ENCODE peak calls at places on chromosomes 16 and 17, in five cellular contexts. R is HCT116, L is GM12878, G is SK-N-SH, O is HepG2. S is an unnamed sample.

GRCh38 chr16:58678716-58679115 is 5.9 kb downstream of the SLC38A7 start:
- DNase-seq in O (no peak), L (no peak), G (no peak), R (no peak), S (peak; percentile 72)

GRCh38 chr16:645852-646678 is 3.1 kb upstream of the WDR90 start:
- DNase-seq in O (peak; percentile 65), G (no peak), L (no peak), R (no peak), S (no peak)

GRCh38 chr16:5176505-5176904 is 78.9 kb upstream of the EEF2KMT start:
- DNase-seq in G (no peak), L (no peak), R (no peak), O (no peak), S (peak; percentile 25)

GRCh38 chr16:69937465-69937951 is 13.6 kb upstream of the CLEC18A start:
- DNase-seq in G (peak; percentile 65), O (peak; percentile 50), L (no peak), R (no peak), S (no peak)

GRCh38 chr17:10216213-10216982 is 18.0 kb upstream of the GAS7 start:
- DNase-seq in G (no peak), R (no peak), O (no peak), L (no peak), S (no peak)

GRCh38 chr16:75279277-75279676 is 27.9 kb upstream of the BCAR1 start:
- DNase-seq in O (no peak), R (no peak), L (no peak), G (no peak), S (no peak)

GRCh38 chr16:66668777-66669444 is 27.6 kb downstream of the CMTM4 start:
- DNase-seq in O (no peak), G (no peak), L (no peak), R (no peak), S (no peak)

GRCh38 chr17:7700510-7700909 is 4.5 kb upstream of the EFNB3 start:
- DNase-seq in R (no peak), L (no peak), O (no peak), G (no peak), S (no peak)

GRCh38 chr17:34257299-34257985 is 2.4 kb downstream of the CCL2 start:
- DNase-seq in G (no peak), R (no peak), L (no peak), O (no peak), S (no peak)

GRCh38 chr17:47280072-47280811 is 26.6 kb downstream of the ITGB3 start:
- DNase-seq in L (no peak), O (no peak), G (no peak), R (no peak), S (no peak)

GRCh38 chr16:75306102-75306762 is 54.8 kb upstream of the BCAR1 start:
- DNase-seq in L (no peak), G (no peak), O (peak; percentile 95), R (peak; percentile 49), S (no peak)

GRCh38 chr17:17570207-17570797 is 21.2 kb downstream of the PEMT start:
- DNase-seq in O (peak; percentile 55), R (no peak), G (peak; percentile 84), L (no peak), S (peak; percentile 59)

GRCh38 chr16:50697881-50698767 is 4.7 kb downstream of the NOD2 start:
- DNase-seq in O (no peak), G (no peak), L (peak; percentile 65), R (no peak), S (no peak)

GRCh38 chr17:61402978-61403845 is 3.6 kb downstream of the TBX2 start:
- DNase-seq in G (peak; percentile 34), R (no peak), O (no peak), L (no peak), S (no peak)

GRCh38 chr17:61208301-61209098 is 191.1 kb upstream of the TBX2 start:
- DNase-seq in O (no peak), R (no peak), G (no peak), L (no peak), S (no peak)

GRCh38 chr17:2239882-2240430 is 63.6 kb downstream of the SMG6 start:
- DNase-seq in R (no peak), L (peak; percentile 85), G (no peak), O (no peak), S (no peak)

GRCh38 chr17:33667052-33667509 is 374.0 kb upstream of the ASIC2 start:
- DNase-seq in O (no peak), L (peak; percentile 48), R (no peak), G (no peak), S (no peak)

GRCh38 chr16:29819506-29819905 is 756 bp upstream of the MVP start:
- DNase-seq in R (no peak), L (no peak), G (no peak), O (no peak), S (peak; percentile 50)

GRCh38 chr16:20918486-20919239 is 18.1 kb downstream of the LYRM1 start:
- DNase-seq in R (no peak), L (no peak), G (no peak), O (no peak), S (no peak)

GRCh38 chr17:14305785-14306496 is 5.1 kb downstream of the HS3ST3B1 start:
- DNase-seq in O (no peak), G (no peak), L (no peak), R (no peak), S (no peak)

GRCh38 chr16:81175325-81175891 is 63.1 kb upstream of the BCO1 start:
- DNase-seq in G (no peak), R (no peak), O (peak; percentile 85), L (no peak), S (no peak)

GRCh38 chr17:2903193-2903974 is 107.1 kb downstream of the RAP1GAP2 start:
- DNase-seq in O (peak; percentile 17), R (no peak), L (no peak), G (no peak), S (no peak)

GRCh38 chr17:81386646-81387234 is 8.5 kb upstream of the BAHCC1 start:
- DNase-seq in L (no peak), G (peak; percentile 73), R (no peak), O (peak; percentile 45), S (no peak)

GRCh38 chr17:81387235-81388060 is 7.8 kb upstream of the BAHCC1 start:
- DNase-seq in G (peak; percentile 75), O (no peak), L (no peak), R (no peak), S (peak; percentile 82)

GRCh38 chr16:5003211-5003610 is 30.5 kb downstream of the NAGPA start:
- DNase-seq in L (no peak), R (no peak), O (no peak), G (no peak), S (no peak)

GRCh38 chr17:6069611-6070279 is 434 bp upstream of the WSCD1 start:
- DNase-seq in O (no peak), R (no peak), L (no peak), G (no peak), S (no peak)

GRCh38 chr16:28990375-28991040 is 5.7 kb downstream of the LAT start:
- DNase-seq in L (no peak), R (no peak), G (no peak), O (no peak), S (no peak)

GRCh38 chr17:39667262-39668140 is 752 bp upstream of the PNMT start:
- DNase-seq in G (peak; percentile 84), O (no peak), L (no peak), R (no peak), S (no peak)

GRCh38 chr16:23561586-23561985 is 4.1 kb downstream of the UBFD1 start:
- DNase-seq in L (no peak), O (no peak), R (no peak), G (no peak), S (no peak)

GRCh38 chr16:85348065-85348840 is 236.0 kb upstream of the CIBAR2 start:
- DNase-seq in G (no peak), R (no peak), O (no peak), L (no peak), S (no peak)

GRCh38 chr17:7587420-7587786 is 2.5 kb downstream of the SOX15 start:
- DNase-seq in O (no peak), L (no peak), R (no peak), G (no peak), S (no peak)

DNA sequence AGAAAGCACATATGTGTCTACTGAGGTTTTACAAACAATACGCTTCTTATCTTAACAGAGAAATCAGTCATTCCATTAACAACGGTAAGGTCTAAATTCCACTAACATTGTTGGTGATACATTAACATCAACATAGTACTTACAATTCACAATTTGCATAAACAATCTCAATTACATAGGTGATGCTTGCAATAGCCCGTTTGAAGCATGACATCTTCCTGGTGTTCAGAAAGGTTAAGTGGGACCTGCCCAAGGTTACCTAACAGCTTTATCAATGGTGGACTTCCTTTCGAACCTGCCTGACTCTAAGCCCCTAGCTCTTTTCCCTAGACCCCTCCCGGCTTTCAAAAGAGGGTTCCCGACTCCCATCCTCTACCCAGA is 699 bp downstream of the FAM222B start:
- DNase-seq in O (no peak), G (peak; percentile 15), R (no peak), L (no peak), S (no peak)
- TF ChIP-seq JUND in O (no peak), G (no peak), R (no peak), L (no peak), S (no peak)

DNA sequence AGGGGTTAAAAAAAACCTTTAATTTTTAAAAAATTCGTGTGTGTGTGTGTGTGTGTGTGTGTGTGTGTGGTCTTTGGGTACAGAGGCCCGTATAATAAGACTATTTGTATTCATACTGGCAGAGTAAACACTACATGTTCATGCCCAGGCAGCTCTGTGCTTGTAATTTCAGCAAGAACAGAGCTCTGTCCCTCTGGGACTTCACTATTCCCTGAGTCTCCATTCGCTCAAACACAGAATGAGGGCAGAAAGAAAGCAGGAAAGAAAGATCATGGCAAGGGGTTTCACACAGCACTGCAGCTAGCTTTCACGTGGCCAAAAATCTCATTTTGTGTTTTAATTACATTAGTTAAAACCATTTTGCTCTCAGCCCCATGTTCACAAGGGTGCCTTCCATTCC is 198.6 kb upstream of the C17orf78 start:
- DNase-seq in L (no peak), G (no peak), R (no peak), O (no peak), S (no peak)
- TF ChIP-seq JUND in L (no peak), G (no peak), R (no peak), O (no peak), S (no peak)

DNA sequence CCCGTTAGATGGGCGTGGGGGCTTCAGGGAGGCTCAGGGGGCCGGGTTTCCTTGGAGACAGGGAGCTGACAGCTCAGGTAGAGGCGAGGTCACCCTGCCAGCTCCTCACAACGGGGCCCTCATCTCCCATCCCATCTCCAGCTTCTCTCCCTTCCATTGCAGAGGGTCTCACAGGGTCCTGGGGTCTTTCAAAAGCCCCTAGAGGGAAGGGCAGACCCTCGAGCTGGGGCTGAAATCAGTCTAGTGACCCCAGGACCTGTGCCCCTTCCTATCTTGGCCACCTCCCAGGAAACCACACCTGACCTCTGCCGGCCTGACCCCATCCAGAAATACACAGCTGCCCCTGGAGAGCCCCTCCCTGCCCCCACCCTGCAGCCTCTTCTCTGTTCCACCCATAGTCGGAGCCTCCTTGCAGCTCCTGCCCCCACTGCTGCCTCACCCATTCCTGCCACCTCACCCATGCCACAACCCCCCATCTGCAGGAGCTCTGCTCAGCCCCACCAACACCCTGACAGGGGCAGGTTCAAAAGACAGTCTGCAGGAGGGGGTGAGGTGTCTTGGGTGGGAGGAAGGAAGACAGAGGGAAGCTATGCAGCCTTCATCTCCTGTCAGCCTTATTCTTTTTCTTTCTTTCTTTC is 23.4 kb downstream of the PIK3R5 start:
- DNase-seq in R (no peak), O (no peak), G (no peak), L (no peak), S (no peak)
- TF ChIP-seq JUND in R (no peak), O (no peak), G (no peak), L (no peak), S (no peak)

DNA sequence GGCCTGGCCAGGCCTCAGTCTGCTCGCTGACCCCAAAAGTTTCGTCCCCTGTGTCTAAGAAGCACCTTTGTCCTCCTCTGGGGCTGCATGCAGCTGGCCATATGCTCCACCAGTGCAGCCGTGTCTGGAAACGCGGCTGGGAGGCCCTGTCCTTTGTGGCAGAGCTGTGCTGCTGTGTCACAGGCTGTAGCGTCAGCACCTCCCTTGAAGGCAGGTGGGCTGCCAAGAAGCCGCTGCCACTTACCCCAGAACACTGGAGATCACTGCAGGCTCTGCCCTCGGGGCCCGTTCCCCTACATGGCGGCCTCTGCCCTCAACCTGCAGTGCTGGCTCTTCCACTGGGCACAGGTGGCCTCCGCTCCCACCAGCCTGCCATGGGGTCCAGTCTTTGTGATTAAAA is 15.7 kb upstream of the MC1R start:
- DNase-seq in O (no peak), G (no peak), L (no peak), R (no peak), S (no peak)
- TF ChIP-seq JUND in O (no peak), G (no peak), L (no peak), R (no peak), S (no peak)

S was measured in T47D.